ENCODE peak calls at places on chromosome 1, in nine cellular contexts. Z is transverse colon; A is CD8-positive, alpha-beta T cell; V is AG04450; I is mesendoderm; H is lung; E is cardiac muscle cell; T is Panc1; L is GM23338. G is an unnamed sample.

GRCh38 chr1:180632326-180633088 is 685 bp downstream of the XPR1 start:
- DNase-seq in Z (peak), A (peak), V (no peak), I (peak), H (peak), E (no peak), T (no peak), L (peak), G (no peak)

GRCh38 chr1:30188329-30188728 is 535.1 kb downstream of the MATN1 start:
- DNase-seq in Z (no peak), A (no peak), V (no peak), I (no peak), H (peak), E (no peak), T (no peak), L (no peak), G (no peak)

GRCh38 chr1:226429868-226430715 is 22.2 kb upstream of the PARP1 start:
- DNase-seq in Z (no peak), A (no peak), V (no peak), I (no peak), H (no peak), E (no peak), T (no peak), L (no peak), G (no peak)

GRCh38 chr1:97105531-97105930 is 383.9 kb downstream of the PTBP2 start:
- DNase-seq in Z (no peak), A (no peak), V (no peak), I (peak), H (no peak), E (peak), T (no peak), L (no peak), G (no peak)

GRCh38 chr1:17163789-17164666 is 40.9 kb upstream of the PADI1 start:
- DNase-seq in Z (no peak), A (no peak), V (no peak), I (no peak), H (no peak), E (no peak), T (no peak), L (no peak), G (no peak)

GRCh38 chr1:154824356-154825069 is 45.6 kb downstream of the KCNN3 start:
- DNase-seq in Z (no peak), A (no peak), V (no peak), I (no peak), H (no peak), E (no peak), T (no peak), L (no peak), G (no peak)

GRCh38 chr1:21752186-21752585 is 30.8 kb downstream of the USP48 start:
- DNase-seq in Z (no peak), A (no peak), V (peak), I (no peak), H (no peak), E (no peak), T (no peak), L (no peak), G (no peak)

GRCh38 chr1:145997156-145998023 is 1.0 kb upstream of the TXNIP start:
- DNase-seq in Z (peak), A (peak), V (no peak), I (peak), H (no peak), E (no peak), T (no peak), L (peak), G (no peak)

GRCh38 chr1:229325873-229326502 is 16.9 kb downstream of the CCSAP start:
- DNase-seq in Z (no peak), A (no peak), V (no peak), I (no peak), H (no peak), E (no peak), T (no peak), L (no peak), G (no peak)

DNA sequence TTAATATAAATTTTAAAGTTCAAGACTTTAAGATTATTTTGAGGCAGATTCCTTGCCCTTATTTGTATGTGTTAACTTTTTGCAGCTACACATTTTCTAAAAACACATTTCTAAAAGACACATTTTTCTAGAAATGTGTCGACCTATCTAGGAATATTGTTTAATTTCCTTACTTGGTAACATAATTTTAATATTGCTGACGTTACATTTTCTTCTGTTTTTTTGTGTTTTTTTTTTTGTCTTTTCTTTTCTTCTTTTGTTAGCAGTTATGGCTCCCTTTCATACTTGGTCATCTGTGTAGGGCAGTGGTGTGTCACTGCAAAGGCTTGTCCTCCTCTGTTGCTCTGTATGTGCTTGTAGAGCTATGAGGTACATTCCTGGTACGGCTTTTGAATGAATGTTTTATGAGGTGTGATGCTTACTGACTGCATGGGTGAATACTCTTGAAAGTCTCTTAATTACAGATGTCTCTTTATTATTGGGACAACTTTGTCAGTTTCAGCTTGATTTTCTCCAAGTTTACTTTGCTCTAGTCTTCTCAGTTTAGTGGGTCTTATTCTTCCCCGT is 30.1 kb downstream of the LRRC8D start:
- DNase-seq in Z (no peak), A (no peak), V (no peak), I (no peak), H (no peak), E (no peak), T (no peak), L (no peak), G (no peak)
- H3K4me3 ChIP-seq in Z (no peak), A (no peak), V (no peak), I (no peak), H (no peak), E (no peak), T (no peak), L (no peak), G (no peak)

DNA sequence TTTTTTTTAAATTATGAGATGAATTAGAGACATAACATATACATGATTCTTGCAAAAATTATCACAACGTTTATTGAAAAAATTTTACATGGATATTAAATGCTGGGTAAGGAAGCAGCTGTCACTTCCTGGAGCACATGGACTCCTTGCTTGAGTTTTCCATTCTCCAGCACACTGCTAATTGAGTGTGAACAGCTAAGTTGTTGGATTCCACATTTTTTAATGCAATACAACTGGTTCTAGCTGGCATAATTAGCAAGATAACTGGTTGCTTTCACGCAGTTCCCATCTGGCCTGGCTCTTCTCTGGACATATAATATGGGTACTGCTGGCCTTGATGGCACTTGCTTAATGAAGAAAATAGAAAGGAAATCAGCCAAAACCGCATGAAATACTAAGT is 26.5 kb downstream of the RGS21 start:
- DNase-seq in Z (no peak), A (no peak), V (no peak), I (peak), H (no peak), E (no peak), T (no peak), L (no peak), G (no peak)
- H3K4me3 ChIP-seq in Z (no peak), A (no peak), V (no peak), I (no peak), H (no peak), E (no peak), T (no peak), L (no peak), G (no peak)

GRCh38 chr1:201499191-201499590 is 7.7 kb downstream of the CSRP1 start:
- DNase-seq in Z (no peak), A (no peak), V (no peak), I (no peak), H (no peak), E (no peak), T (no peak), L (no peak), G (no peak)
- H3K4me3 ChIP-seq in Z (no peak), A (no peak), V (no peak), I (no peak), H (no peak), E (no peak), T (no peak), L (no peak), G (no peak)

DNA sequence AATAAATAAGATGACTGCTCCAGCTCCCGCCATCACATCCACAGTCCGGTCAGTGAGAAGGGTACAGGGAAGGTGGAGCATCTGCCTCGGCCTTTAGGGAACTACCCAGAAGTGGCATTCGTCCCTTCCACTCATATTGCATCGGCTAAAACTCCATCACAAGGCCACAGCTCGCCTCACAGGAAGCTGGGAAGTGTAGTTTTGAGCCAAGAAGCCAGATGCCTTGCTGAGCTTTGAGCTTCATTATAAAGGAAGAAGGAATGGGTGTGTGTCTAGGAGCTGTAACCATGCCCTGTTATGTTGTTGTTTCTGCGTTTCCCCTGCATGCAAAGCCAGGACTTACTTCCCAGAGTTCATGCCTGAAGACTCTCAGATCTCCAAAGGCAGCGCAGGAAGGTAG is 61.1 kb downstream of the OPTC start:
- DNase-seq in Z (no peak), A (no peak), V (no peak), I (no peak), H (no peak), E (peak), T (no peak), L (peak), G (no peak)
- H3K4me3 ChIP-seq in Z (peak), A (no peak), V (no peak), I (no peak), H (no peak), E (no peak), T (no peak), L (no peak), G (no peak)

G was measured in right atrium auricular region.